ENCODE peak calls at places on chromosomes 11 and 22, in seven cellular contexts. One of them, this sample, is unnamed. For H3K79me2, the result is how much of the 10 kb centered on the place peaks cover.

GRCh38 chr11:111942826-111943225 is 5.7 kb downstream of the DIXDC1 start:
- DNase-seq in GM12878: no peak
- DNase-seq in SK-N-SH: no peak
- DNase-seq in HCT116: no peak
- DNase-seq in H1: no peak
- DNase-seq in HepG2: no peak
- DNase-seq in K562: no peak
- DNase-seq in this sample: no peak

GRCh38 chr22:46830841-46831240 is 68.4 kb downstream of the TBC1D22A start:
- DNase-seq in GM12878: no peak
- DNase-seq in SK-N-SH: no peak
- DNase-seq in HCT116: no peak
- DNase-seq in H1: peak
- DNase-seq in HepG2: no peak
- DNase-seq in K562: no peak
- DNase-seq in this sample: no peak

GRCh38 chr22:50739279-50739691 is 1.3 kb downstream of the ACR start:
- DNase-seq in GM12878: no peak
- DNase-seq in SK-N-SH: no peak
- DNase-seq in HCT116: no peak
- DNase-seq in H1: no peak
- DNase-seq in HepG2: no peak
- DNase-seq in K562: no peak
- DNase-seq in this sample: no peak

GRCh38 chr11:45885921-45886721 is 670 bp downstream of the MAPK8IP1 start:
- DNase-seq in GM12878: no peak
- DNase-seq in SK-N-SH: peak
- DNase-seq in HCT116: no peak
- DNase-seq in H1: peak
- DNase-seq in HepG2: no peak
- DNase-seq in K562: no peak
- DNase-seq in this sample: no peak

GRCh38 chr22:47177334-47177815 is 414.9 kb downstream of the TBC1D22A start:
- DNase-seq in GM12878: no peak
- DNase-seq in SK-N-SH: no peak
- DNase-seq in HCT116: no peak
- DNase-seq in H1: no peak
- DNase-seq in HepG2: no peak
- DNase-seq in K562: no peak
- DNase-seq in this sample: no peak

GRCh38 chr11:82854242-82854641 is 46.0 kb downstream of the PRCP start:
- DNase-seq in GM12878: no peak
- DNase-seq in SK-N-SH: no peak
- DNase-seq in HCT116: no peak
- DNase-seq in H1: no peak
- DNase-seq in HepG2: no peak
- DNase-seq in K562: no peak
- DNase-seq in this sample: peak

GRCh38 chr22:17665884-17666283 is 27.3 kb downstream of the BCL2L13 start:
- DNase-seq in GM12878: no peak
- DNase-seq in SK-N-SH: no peak
- DNase-seq in HCT116: no peak
- DNase-seq in H1: no peak
- DNase-seq in HepG2: no peak
- DNase-seq in K562: no peak
- DNase-seq in this sample: no peak

GRCh38 chr11:23155503-23155902 is 295.2 kb upstream of the CCDC179 start:
- DNase-seq in GM12878: no peak
- DNase-seq in SK-N-SH: no peak
- DNase-seq in HCT116: no peak
- DNase-seq in H1: no peak
- DNase-seq in HepG2: no peak
- DNase-seq in K562: no peak
- DNase-seq in this sample: no peak

GRCh38 chr11:12114487-12115033 is 4.2 kb downstream of the MICAL2 start:
- DNase-seq in GM12878: no peak
- DNase-seq in SK-N-SH: no peak
- DNase-seq in HCT116: no peak
- DNase-seq in H1: no peak
- DNase-seq in HepG2: no peak
- DNase-seq in K562: peak
- DNase-seq in this sample: peak

GRCh38 chr11:111644922-111645321 is 42.7 kb downstream of the SIK2 start:
- DNase-seq in GM12878: no peak
- DNase-seq in SK-N-SH: no peak
- DNase-seq in HCT116: no peak
- DNase-seq in H1: no peak
- DNase-seq in HepG2: no peak
- DNase-seq in K562: no peak
- DNase-seq in this sample: no peak

GRCh38 chr22:23608583-23608982 is 23.5 kb downstream of the DRICH1 start:
- DNase-seq in GM12878: no peak
- DNase-seq in SK-N-SH: no peak
- DNase-seq in HCT116: no peak
- DNase-seq in H1: peak
- DNase-seq in HepG2: no peak
- DNase-seq in K562: peak
- DNase-seq in this sample: no peak

GRCh38 chr11:10233581-10233980 is 60.4 kb downstream of the SBF2 start:
- DNase-seq in GM12878: no peak
- DNase-seq in SK-N-SH: peak
- DNase-seq in HCT116: peak
- DNase-seq in H1: no peak
- DNase-seq in HepG2: no peak
- DNase-seq in K562: no peak
- DNase-seq in this sample: peak

GRCh38 chr22:25358421-25359170 is 139.2 kb downstream of the CRYBB2 start:
- DNase-seq in GM12878: no peak
- DNase-seq in SK-N-SH: no peak
- DNase-seq in HCT116: no peak
- DNase-seq in H1: no peak
- DNase-seq in HepG2: no peak
- DNase-seq in K562: no peak
- DNase-seq in this sample: no peak

GRCh38 chr11:101618691-101619090 is 34.9 kb upstream of the TRPC6 start:
- DNase-seq in GM12878: no peak
- DNase-seq in SK-N-SH: no peak
- DNase-seq in HCT116: no peak
- DNase-seq in H1: no peak
- DNase-seq in HepG2: no peak
- DNase-seq in K562: no peak
- DNase-seq in this sample: no peak

GRCh38 chr11:101617735-101618332 is 34.0 kb upstream of the TRPC6 start:
- DNase-seq in GM12878: no peak
- DNase-seq in SK-N-SH: no peak
- DNase-seq in HCT116: no peak
- DNase-seq in H1: peak
- DNase-seq in HepG2: no peak
- DNase-seq in K562: no peak
- DNase-seq in this sample: no peak

DNA sequence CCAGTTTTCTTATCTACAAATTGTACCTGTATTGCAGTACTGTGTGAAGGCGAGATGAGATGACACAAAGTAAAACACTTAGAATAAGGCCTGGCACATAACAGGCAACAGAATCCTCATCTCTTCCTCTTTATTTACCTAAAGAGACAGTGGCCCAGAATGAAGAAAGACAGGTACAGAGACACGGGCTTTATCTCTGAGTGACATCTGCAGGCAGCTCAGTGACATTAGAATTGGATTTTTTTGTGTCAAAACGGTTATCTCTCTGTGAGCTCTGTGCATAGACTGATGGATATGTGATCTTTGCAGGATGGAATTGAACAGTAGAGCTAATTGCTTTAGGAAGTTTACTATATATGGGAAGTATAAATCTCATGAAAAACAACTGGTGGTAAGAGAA is 36.2 kb upstream of the TRPC6 start:
- DNase-seq in GM12878: no peak
- DNase-seq in SK-N-SH: no peak
- DNase-seq in HCT116: no peak
- DNase-seq in H1: no peak
- DNase-seq in HepG2: no peak
- DNase-seq in K562: no peak
- DNase-seq in this sample: no peak
- TF ChIP-seq POLR2AphosphoS5 in GM12878: no peak
- TF ChIP-seq POLR2AphosphoS5 in SK-N-SH: no peak
- TF ChIP-seq POLR2AphosphoS5 in HCT116: no peak
- TF ChIP-seq POLR2AphosphoS5 in H1: no peak
- TF ChIP-seq POLR2AphosphoS5 in HepG2: no peak
- TF ChIP-seq POLR2AphosphoS5 in K562: no peak
- TF ChIP-seq POLR2AphosphoS5 in this sample: no peak

DNA sequence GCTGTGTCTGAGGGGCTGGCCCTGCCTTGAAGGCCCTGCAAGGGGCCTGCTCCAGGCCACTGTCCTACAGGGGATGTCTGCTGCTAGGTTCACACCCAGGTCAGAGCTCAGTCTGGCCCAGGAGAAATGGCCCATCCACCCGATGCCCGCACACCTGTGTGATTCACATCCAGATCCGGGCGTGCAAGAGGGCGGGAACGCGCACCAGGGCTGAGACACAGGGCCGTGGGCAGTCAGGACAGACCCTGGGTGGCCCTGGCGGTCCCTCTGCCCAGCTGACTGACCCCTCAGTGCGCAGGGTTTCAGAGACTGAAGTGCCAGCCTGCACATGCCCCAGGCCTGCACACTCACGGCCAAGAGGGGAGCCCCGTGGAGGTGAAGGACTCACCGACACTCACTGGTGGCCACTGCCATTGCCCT is 7.4 kb downstream of the TOLLIP start:
- DNase-seq in GM12878: no peak
- DNase-seq in SK-N-SH: no peak
- DNase-seq in HCT116: no peak
- DNase-seq in H1: peak
- DNase-seq in HepG2: no peak
- DNase-seq in K562: no peak
- DNase-seq in this sample: no peak
- H3K79me2 ChIP-seq in GM12878: under half
- H3K79me2 ChIP-seq in SK-N-SH: half or more
- H3K79me2 ChIP-seq in HCT116: under half
- H3K79me2 ChIP-seq in H1: under half
- H3K79me2 ChIP-seq in HepG2: half or more
- H3K79me2 ChIP-seq in K562: half or more
- H3K79me2 ChIP-seq in this sample: half or more

DNA sequence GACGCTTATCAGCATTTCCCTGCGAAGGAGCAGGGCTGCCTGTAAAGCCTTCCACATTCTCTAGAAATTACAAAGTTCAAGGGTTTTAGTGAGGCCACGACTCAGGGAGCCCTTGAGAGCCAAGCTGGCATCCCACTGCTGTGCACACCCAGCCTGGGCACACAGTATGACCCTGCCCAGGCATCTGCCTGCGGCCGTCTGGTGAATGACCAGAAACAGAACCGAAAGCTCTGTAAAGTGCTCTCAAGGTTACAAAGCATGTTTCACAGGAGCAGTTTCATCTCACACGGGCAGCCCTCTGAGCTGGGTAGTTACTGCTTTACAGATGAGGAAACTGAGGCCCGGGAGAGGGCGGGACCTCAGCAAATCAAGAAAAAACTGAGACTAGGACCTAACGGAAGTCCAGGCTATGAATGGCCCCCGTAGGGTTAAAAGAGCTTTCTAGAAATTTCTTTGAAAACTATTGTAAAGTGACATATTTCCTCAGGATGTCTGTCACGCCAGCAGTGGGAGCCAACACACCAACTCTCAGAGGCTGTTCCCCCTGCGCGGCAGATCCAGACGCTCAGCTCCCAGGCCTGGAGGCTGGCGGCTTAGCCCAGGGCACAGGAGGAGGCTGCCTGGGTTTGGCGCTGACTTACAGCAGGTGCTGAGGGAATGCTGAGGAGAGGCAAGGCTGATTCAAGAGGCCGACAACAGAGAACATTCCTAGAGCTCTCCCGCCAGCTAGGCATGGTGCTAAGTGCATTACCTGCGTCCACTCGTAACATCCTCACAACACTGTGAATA is 7.7 kb upstream of the TCF20 start:
- DNase-seq in GM12878: no peak
- DNase-seq in SK-N-SH: peak
- DNase-seq in HCT116: no peak
- DNase-seq in H1: no peak
- DNase-seq in HepG2: no peak
- DNase-seq in K562: no peak
- DNase-seq in this sample: peak
- TF ChIP-seq CTCF in GM12878: peak
- TF ChIP-seq CTCF in SK-N-SH: no peak
- TF ChIP-seq CTCF in HCT116: no peak
- TF ChIP-seq CTCF in H1: peak
- TF ChIP-seq CTCF in HepG2: no peak
- TF ChIP-seq CTCF in K562: peak
- TF ChIP-seq CTCF in this sample: peak

GRCh38 chr11:70908223-70908622 is 344.2 kb downstream of the SHANK2 start:
- DNase-seq in GM12878: no peak
- DNase-seq in SK-N-SH: no peak
- DNase-seq in HCT116: no peak
- DNase-seq in H1: no peak
- DNase-seq in HepG2: no peak
- DNase-seq in K562: no peak
- DNase-seq in this sample: no peak
- TF ChIP-seq POLR2AphosphoS5 in GM12878: no peak
- TF ChIP-seq POLR2AphosphoS5 in SK-N-SH: no peak
- TF ChIP-seq POLR2AphosphoS5 in HCT116: no peak
- TF ChIP-seq POLR2AphosphoS5 in H1: no peak
- TF ChIP-seq POLR2AphosphoS5 in HepG2: no peak
- TF ChIP-seq POLR2AphosphoS5 in K562: no peak
- TF ChIP-seq POLR2AphosphoS5 in this sample: no peak

DNA sequence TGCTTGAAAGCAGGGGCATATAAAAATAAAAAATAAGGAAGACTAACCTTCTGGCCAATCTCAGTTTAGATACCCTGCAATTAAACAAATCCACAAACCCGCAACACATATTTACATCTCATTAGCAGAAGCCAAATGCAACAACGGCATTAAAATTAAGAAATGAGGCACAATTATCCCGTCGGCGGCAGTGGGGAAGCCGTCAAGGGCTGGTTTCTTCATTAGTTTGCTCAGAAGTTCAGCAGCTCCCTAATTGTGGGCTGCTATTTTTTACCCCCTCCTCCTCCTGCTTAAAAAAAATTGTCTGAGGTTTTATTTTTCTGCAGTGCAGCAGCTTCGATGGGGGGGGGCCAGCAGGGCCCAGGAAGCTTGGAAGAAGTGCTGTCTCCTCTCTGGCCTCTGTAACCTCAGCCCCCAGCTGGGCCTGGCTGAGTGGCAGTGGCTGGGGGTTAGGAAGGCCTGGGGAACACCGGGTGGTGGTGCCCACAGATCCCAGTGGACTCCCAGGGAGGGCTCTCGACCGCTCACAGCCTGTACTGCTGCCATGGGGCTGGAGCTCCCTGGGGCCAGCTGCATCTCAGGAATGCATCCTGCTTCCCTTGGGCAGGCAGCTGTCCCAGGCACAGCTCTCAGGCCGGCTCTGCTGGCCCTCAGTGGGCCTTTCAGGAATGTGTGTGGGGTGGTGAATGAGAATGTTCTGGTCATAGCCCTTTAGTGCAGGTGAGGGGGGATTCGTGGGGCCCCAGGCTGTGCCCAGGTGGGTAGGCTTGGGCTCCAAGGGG is 148.7 kb upstream of the B3GAT1 start:
- DNase-seq in GM12878: no peak
- DNase-seq in SK-N-SH: peak
- DNase-seq in HCT116: no peak
- DNase-seq in H1: peak
- DNase-seq in HepG2: no peak
- DNase-seq in K562: no peak
- DNase-seq in this sample: no peak
- H3K79me2 ChIP-seq in GM12878: under half
- H3K79me2 ChIP-seq in SK-N-SH: under half
- H3K79me2 ChIP-seq in HCT116: under half
- H3K79me2 ChIP-seq in H1: under half
- H3K79me2 ChIP-seq in HepG2: under half
- H3K79me2 ChIP-seq in K562: under half
- H3K79me2 ChIP-seq in this sample: under half

This sample was measured in endothelial cell of umbilical vein.